ENCODE peak calls at places on chromosome 1, in ten cellular contexts. S is psoas muscle, K is cardiac fibroblast, G is IMR-90, V is cardiac muscle cell, T is PC-3, W is OCI-LY7, D is brain microvascular endothelial cell, O is bronchial epithelial cell, Z is fibroblast of villous mesenchyme. H is an unnamed sample.

GRCh38 chr1:50603274-50604271 is 180.3 kb upstream of the DMRTA2 start:
- DNase-seq in D (peak; percentile 25), S (no peak), V (peak; percentile 15), K (peak; percentile 61), W (no peak), Z (peak; percentile 63), O (peak; percentile 98), T (peak; percentile 56), G (peak; percentile 69), H (peak; percentile 42)

GRCh38 chr1:184954232-184954995 is 19.9 kb downstream of the NIBAN1 start:
- DNase-seq in S (no peak), O (peak; percentile 78), Z (peak; percentile 66), G (no peak), D (no peak), K (peak; percentile 24), V (peak; percentile 31), W (no peak), T (no peak), H (no peak)

GRCh38 chr1:189908113-189908512 is 569.6 kb downstream of the BRINP3 start:
- DNase-seq in G (no peak), D (no peak), T (no peak), S (no peak), O (no peak), W (no peak), Z (no peak), V (no peak), K (no peak), H (no peak)

GRCh38 chr1:86487131-86487804 is 18.5 kb downstream of the CLCA1 start:
- DNase-seq in Z (peak; percentile 75), T (peak; percentile 39), D (peak; percentile 70), W (no peak), K (peak; percentile 93), O (no peak), S (peak; percentile 74), V (peak; percentile 71), G (peak; percentile 47), H (no peak)

GRCh38 chr1:182616130-182617074 is 12.2 kb upstream of the RGS16 start:
- DNase-seq in W (peak; percentile 86), G (peak; percentile 25), V (peak; percentile 87), O (peak; percentile 23), Z (peak; percentile 46), T (no peak), S (peak; percentile 86), K (no peak), D (peak; percentile 45), H (peak; percentile 96)

GRCh38 chr1:211490821-211491415 is 1.0 kb downstream of the RD3 start:
- DNase-seq in Z (no peak), G (no peak), T (no peak), W (no peak), V (no peak), D (no peak), K (no peak), S (no peak), O (no peak), H (no peak)

GRCh38 chr1:54559771-54560231 is 11.8 kb downstream of the ACOT11 start:
- DNase-seq in W (no peak), S (peak; percentile 92), Z (peak; percentile 30), O (no peak), G (no peak), K (no peak), T (no peak), V (no peak), D (no peak), H (no peak)

GRCh38 chr1:33163621-33164071 is 18.2 kb downstream of the TRIM62 start:
- DNase-seq in W (no peak), V (peak; percentile 63), Z (peak; percentile 28), D (peak; percentile 94), G (peak; percentile 90), K (peak; percentile 50), S (no peak), O (no peak), T (no peak), H (no peak)

GRCh38 chr1:8032351-8032750 is 6.2 kb upstream of the ERRFI1 start:
- DNase-seq in G (peak; percentile 63), K (peak; percentile 35), S (no peak), T (no peak), D (no peak), O (no peak), V (no peak), W (no peak), Z (peak; percentile 86), H (no peak)

GRCh38 chr1:8035289-8035688 is 9.2 kb upstream of the ERRFI1 start:
- DNase-seq in G (no peak), W (no peak), T (no peak), O (no peak), S (no peak), K (peak; percentile 6), V (no peak), D (no peak), Z (no peak), H (no peak)

GRCh38 chr1:8027748-8028631 is 1.9 kb upstream of the ERRFI1 start:
- DNase-seq in O (peak; percentile 85), S (no peak), Z (peak; percentile 77), V (peak; percentile 89), K (peak; percentile 92), W (no peak), G (peak; percentile 92), T (peak; percentile 93), D (peak; percentile 90), H (no peak)

GRCh38 chr1:8033322-8033721 is 7.2 kb upstream of the ERRFI1 start:
- DNase-seq in D (no peak), K (no peak), O (no peak), T (no peak), G (no peak), W (no peak), S (no peak), Z (no peak), V (no peak), H (no peak)

DNA sequence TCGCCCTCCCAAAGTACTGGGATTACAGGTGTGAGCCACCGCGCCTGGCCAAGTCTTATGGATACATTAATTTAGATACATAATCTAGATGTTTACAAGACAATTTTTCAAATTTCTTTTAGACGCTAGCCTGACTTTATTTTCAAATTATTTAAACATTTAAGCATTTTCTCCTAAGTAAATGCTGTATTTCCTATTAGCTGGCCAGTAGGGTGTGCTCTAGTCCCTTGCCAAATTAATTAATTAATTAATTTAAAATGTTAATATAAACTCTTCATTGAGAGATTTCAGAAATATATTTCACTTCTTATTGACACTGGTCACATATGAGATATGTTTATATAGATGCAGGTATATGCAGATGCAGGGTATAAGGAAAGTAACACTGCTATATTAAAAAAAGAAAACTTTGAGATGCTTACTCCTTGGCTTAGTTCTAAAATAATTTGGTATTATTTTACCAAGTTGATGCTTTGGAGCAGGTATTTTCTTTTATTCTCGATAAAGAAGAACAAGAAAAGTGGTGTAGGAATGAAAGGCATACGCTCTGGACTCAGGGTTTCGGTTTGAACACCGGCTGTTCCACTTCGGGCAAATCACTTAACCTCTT is 5.2 kb upstream of the ERRFI1 start:
- DNase-seq in V (peak; percentile 73), T (peak; percentile 76), G (peak; percentile 73), W (peak; percentile 37), S (no peak), Z (peak; percentile 84), K (peak; percentile 84), D (no peak), O (no peak), H (peak; percentile 42)
- TF ChIP-seq CTCF in V (peak; percentile 60), T (peak; percentile 61), G (peak; percentile 81), W (peak; percentile 83), S (peak; percentile 78), Z (peak; percentile 61), K (peak; percentile 47), D (peak; percentile 55), O (peak; percentile 23), H (peak; percentile 36)

GRCh38 chr1:88740784-88741183 is 56.7 kb downstream of the PKN2 start:
- DNase-seq in D (no peak), G (peak; percentile 38), S (no peak), V (no peak), O (no peak), T (no peak), K (peak; percentile 19), W (no peak), Z (peak; percentile 18), H (no peak)

GRCh38 chr1:88735909-88736308 is 51.8 kb downstream of the PKN2 start:
- DNase-seq in S (no peak), V (no peak), G (no peak), D (no peak), Z (no peak), O (no peak), T (no peak), W (no peak), K (no peak), H (no peak)

GRCh38 chr1:88737338-88737927 is 53.4 kb downstream of the PKN2 start:
- DNase-seq in V (no peak), D (no peak), Z (no peak), K (no peak), G (no peak), W (no peak), S (no peak), T (no peak), O (no peak), H (no peak)

GRCh38 chr1:88741413-88741812 is 57.3 kb downstream of the PKN2 start:
- DNase-seq in K (peak; percentile 66), G (peak; percentile 77), D (peak; percentile 6), S (no peak), Z (peak; percentile 73), O (peak; percentile 73), T (peak; percentile 39), V (peak; percentile 54), W (no peak), H (no peak)

GRCh38 chr1:88736633-88737248 is 52.7 kb downstream of the PKN2 start:
- DNase-seq in O (peak; percentile 35), D (peak; percentile 46), S (no peak), Z (peak; percentile 54), K (peak; percentile 67), W (peak; percentile 12), T (peak; percentile 65), V (peak; percentile 68), G (peak; percentile 55), H (peak; percentile 49)
- H3K4me3 ChIP-seq in O (no peak overlapping the region), D (no peak overlapping the region), S (no peak overlapping the region), Z (no peak overlapping the region), K (no peak overlapping the region), W (no peak overlapping the region), T (no peak overlapping the region), V (no peak overlapping the region), G (no peak overlapping the region), H (no peak overlapping the region)

DNA sequence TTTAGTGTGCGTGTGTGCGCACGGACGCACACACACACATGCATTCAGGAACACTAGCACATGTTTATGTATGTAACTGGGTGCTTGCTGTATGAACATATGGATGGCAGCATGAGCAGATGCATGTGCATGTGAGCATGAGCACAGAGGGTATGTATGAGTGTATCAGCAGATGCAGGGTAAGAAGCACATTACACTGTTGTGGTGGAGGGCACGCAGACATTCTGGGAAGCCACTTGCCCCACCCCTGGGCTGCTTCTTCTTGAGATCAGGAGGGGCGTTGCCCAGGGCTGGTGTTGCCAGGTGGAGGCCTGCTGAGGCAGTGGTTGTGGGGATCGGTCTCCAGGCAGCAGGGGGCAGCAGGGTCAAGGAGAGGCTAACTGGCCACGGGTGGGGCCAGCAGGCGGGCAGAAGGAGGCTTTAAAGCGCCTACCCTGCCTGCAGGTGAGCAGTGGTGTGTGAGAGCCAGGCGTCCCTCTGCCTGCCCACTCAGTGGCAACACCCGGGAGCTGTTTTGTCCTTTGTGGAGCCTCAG is 3.9 kb upstream of the P3R3URF start:
- DNase-seq in S (no peak), V (no peak), O (peak; percentile 79), D (no peak), W (peak; percentile 46), Z (no peak), K (no peak), T (peak; percentile 72), G (no peak), H (peak; percentile 50)
- TF ChIP-seq CTCF in S (no peak), V (no peak), O (peak; percentile 61), D (no peak), W (no peak), Z (no peak), K (no peak), T (peak; percentile 59), G (no peak), H (peak; percentile 28)

GRCh38 chr1:109794319-109795132 is 30.8 kb upstream of the EPS8L3 start:
- DNase-seq in S (peak; percentile 46), K (no peak), D (no peak), V (no peak), T (no peak), O (no peak), W (no peak), Z (no peak), G (no peak), H (no peak)

GRCh38 chr1:109792056-109792831 is 28.5 kb upstream of the EPS8L3 start:
- DNase-seq in W (no peak), K (peak; percentile 85), T (peak; percentile 76), O (peak; percentile 55), V (peak; percentile 98), D (peak; percentile 92), G (peak; percentile 93), Z (peak; percentile 94), S (peak; percentile 66), H (no peak)

GRCh38 chr1:109793089-109793485 is 29.4 kb upstream of the EPS8L3 start:
- DNase-seq in S (peak; percentile 24), T (no peak), D (no peak), Z (no peak), W (no peak), V (no peak), O (no peak), G (no peak), K (no peak), H (no peak)

GRCh38 chr1:109791495-109792040 is 27.8 kb upstream of the EPS8L3 start:
- DNase-seq in G (no peak), K (no peak), T (no peak), W (no peak), O (no peak), S (peak; percentile 45), V (no peak), D (no peak), Z (no peak), H (no peak)

GRCh38 chr1:109793486-109794318 is 30.0 kb upstream of the EPS8L3 start:
- DNase-seq in S (peak; percentile 39), Z (peak; percentile 68), V (peak; percentile 88), T (peak; percentile 52), G (peak; percentile 81), O (peak; percentile 96), W (no peak), K (peak; percentile 68), D (peak; percentile 67), H (no peak)
- H3K4me3 ChIP-seq in S (no peak overlapping the region), Z (no peak overlapping the region), V (no peak overlapping the region), T (no peak overlapping the region), G (no peak overlapping the region), O (no peak overlapping the region), W (no peak overlapping the region), K (no peak overlapping the region), D (no peak overlapping the region), H (no peak overlapping the region)

H was measured in GM12865.